ENCODE peak calls at places on chromosomes 12 and 14, in seven cellular contexts. D is heart left ventricle; E is transverse colon; P is neuronal stem cell; L is CD4-positive, alpha-beta memory T cell; V is neural progenitor cell; G is mucosa of descending colon. A is an unnamed sample. For H3K36me3, the result is how much of the 10 kb centered on the place peaks cover.

GRCh38 chr14:76926521-76927251 is 100.5 kb downstream of the LRRC74A start:
- DNase-seq in D (peak), E (no peak), P (no peak), L (peak), V (peak), G (no peak), A (no peak)

GRCh38 chr14:105395538-105395854 is 2.8 kb upstream of the TEX22 start:
- DNase-seq in D (peak), E (no peak), P (no peak), L (no peak), V (no peak), G (no peak), A (no peak)

GRCh38 chr12:80186727-80187217 is 87.4 kb downstream of the OTOGL start:
- DNase-seq in D (no peak), E (peak), P (peak), L (peak), V (peak), G (peak), A (peak)

GRCh38 chr12:116265361-116266128 is 11.9 kb downstream of the MED13L start:
- DNase-seq in D (no peak), E (no peak), P (no peak), L (no peak), V (no peak), G (no peak), A (no peak)

GRCh38 chr12:89461649-89462612 is 62.7 kb downstream of the GALNT4 start:
- DNase-seq in D (no peak), E (no peak), P (no peak), L (peak), V (peak), G (no peak), A (no peak)

GRCh38 chr14:94117856-94118255 is 7.3 kb downstream of the IFI27 start:
- DNase-seq in D (no peak), E (no peak), P (no peak), L (no peak), V (no peak), G (no peak), A (no peak)

GRCh38 chr14:105852378-105853088 is 326.1 kb downstream of the TMEM121 start:
- DNase-seq in D (no peak), E (peak), P (no peak), L (no peak), V (no peak), G (no peak), A (peak)

GRCh38 chr12:102573237-102573636 is 92.9 kb upstream of the IGF1 start:
- DNase-seq in D (no peak), E (no peak), P (no peak), L (no peak), V (no peak), G (no peak), A (no peak)

GRCh38 chr12:108581311-108582227 is 16.3 kb downstream of the TMEM119 start:
- DNase-seq in D (peak), E (no peak), P (no peak), L (no peak), V (no peak), G (no peak), A (no peak)

GRCh38 chr14:73753043-73753886 is 39.1 kb upstream of the PNMA1 start:
- DNase-seq in D (peak), E (peak), P (no peak), L (peak), V (no peak), G (peak), A (peak)

GRCh38 chr12:24039113-24039525 is 89.6 kb upstream of the SOX5 start:
- DNase-seq in D (no peak), E (no peak), P (no peak), L (no peak), V (no peak), G (no peak), A (no peak)

GRCh38 chr14:99322731-99323599 is 51.0 kb upstream of the BCL11B start:
- DNase-seq in D (no peak), E (no peak), P (no peak), L (no peak), V (no peak), G (no peak), A (no peak)

GRCh38 chr12:10398168-10398567 is 8.3 kb upstream of the KLRK1 start:
- DNase-seq in D (no peak), E (no peak), P (no peak), L (no peak), V (no peak), G (no peak), A (no peak)

GRCh38 chr12:98594050-98594853 is 766 bp downstream of the SLC25A3 start:
- DNase-seq in D (peak), E (peak), P (peak), L (no peak), V (peak), G (peak), A (no peak)

GRCh38 chr12:75660805-75661404 is 149.5 kb upstream of the KRR1 start:
- DNase-seq in D (no peak), E (no peak), P (no peak), L (no peak), V (no peak), G (no peak), A (peak)

GRCh38 chr12:10213168-10214130 is 772 bp downstream of the GABARAPL1 start:
- DNase-seq in D (peak), E (peak), P (no peak), L (peak), V (peak), G (peak), A (peak)

GRCh38 chr12:182381-182883 is 31.5 kb downstream of the SLC6A12 start:
- DNase-seq in D (peak), E (no peak), P (no peak), L (no peak), V (no peak), G (no peak), A (peak)

GRCh38 chr12:125871811-125872594 is 806.8 kb downstream of the AACS start:
- DNase-seq in D (peak), E (no peak), P (no peak), L (no peak), V (no peak), G (no peak), A (no peak)

GRCh38 chr14:71701990-71702389 is 230.2 kb upstream of the RGS6 start:
- DNase-seq in D (no peak), E (no peak), P (no peak), L (no peak), V (no peak), G (no peak), A (peak)

GRCh38 chr14:86541969-86542368 is 1012.0 kb downstream of the FLRT2 start:
- DNase-seq in D (no peak), E (no peak), P (no peak), L (no peak), V (no peak), G (no peak), A (no peak)

GRCh38 chr14:101250336-101250947 is 310.9 kb upstream of the DIO3 start:
- DNase-seq in D (no peak), E (no peak), P (no peak), L (no peak), V (no peak), G (no peak), A (no peak)

GRCh38 chr12:12551115-12551514 is 11.5 kb downstream of the DUSP16 start:
- DNase-seq in D (no peak), E (no peak), P (no peak), L (no peak), V (no peak), G (no peak), A (no peak)

GRCh38 chr14:20857630-20858261 is 33.4 kb upstream of the RNASE3 start:
- DNase-seq in D (peak), E (peak), P (peak), L (peak), V (peak), G (peak), A (peak)

GRCh38 chr12:754238-754816 is 1.9 kb downstream of the WNK1 start:
- DNase-seq in D (peak), E (no peak), P (no peak), L (no peak), V (peak), G (peak), A (no peak)

GRCh38 chr12:56520025-56520810 is 1.4 kb upstream of the RBMS2 start:
- DNase-seq in D (peak), E (no peak), P (no peak), L (no peak), V (no peak), G (no peak), A (no peak)

GRCh38 chr14:54685286-54685845 is 118.4 kb downstream of the SAMD4A start:
- DNase-seq in D (no peak), E (no peak), P (no peak), L (no peak), V (no peak), G (no peak), A (no peak)

GRCh38 chr12:54949041-54949721 is 35.4 kb downstream of the TESPA1 start:
- DNase-seq in D (no peak), E (no peak), P (no peak), L (no peak), V (no peak), G (no peak), A (no peak)
- H3K4me3 ChIP-seq in D (no peak), E (no peak), P (no peak), L (no peak), V (no peak), G (no peak), A (no peak)

DNA sequence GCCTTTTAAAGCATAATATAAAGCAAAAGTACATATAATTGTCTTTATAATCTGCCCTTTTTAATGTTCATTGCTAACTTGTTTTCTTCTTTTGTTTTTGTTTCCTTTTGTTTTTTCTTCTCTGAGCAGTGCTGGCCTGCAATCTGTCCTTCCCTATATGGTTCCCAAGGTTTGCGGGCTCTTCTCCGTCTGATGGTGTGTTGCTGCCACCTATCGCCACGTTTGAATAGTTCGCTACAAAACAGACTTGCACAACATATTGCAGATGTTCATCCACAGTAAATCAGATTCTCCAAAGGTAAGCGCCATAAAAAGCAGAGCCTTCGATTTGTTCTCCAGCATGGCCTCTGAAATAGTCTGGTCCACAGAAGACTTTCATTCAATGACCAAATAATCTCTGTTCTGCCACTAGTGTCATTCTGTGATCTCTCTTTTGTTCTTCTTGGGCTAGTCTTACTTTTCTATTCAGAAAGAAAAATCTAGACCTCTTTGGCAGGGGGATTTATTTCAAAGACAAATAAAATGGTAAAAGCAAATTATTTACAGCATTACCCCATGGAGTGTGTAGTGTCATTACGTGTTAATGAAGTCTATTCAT is 33.5 kb downstream of the C12orf50 start:
- DNase-seq in D (peak), E (peak), P (peak), L (peak), V (peak), G (peak), A (peak)
- H3K36me3 ChIP-seq in D (under half), E (under half), P (under half), L (under half), V (under half), G (under half), A (under half)

GRCh38 chr12:112977139-112977538 is 1.2 kb upstream of the OAS2 start:
- DNase-seq in D (no peak), E (no peak), P (no peak), L (no peak), V (no peak), G (no peak), A (no peak)

GRCh38 chr12:112978163-112979081 is at the start of gene OAS2:
- DNase-seq in D (peak), E (peak), P (no peak), L (peak), V (peak), G (peak), A (peak)

GRCh38 chr12:112979281-112979680 is 962 bp downstream of the OAS2 start:
- DNase-seq in D (peak), E (peak), P (no peak), L (peak), V (no peak), G (peak), A (no peak)

GRCh38 chr12:112977641-112978040 is 678 bp upstream of the OAS2 start:
- DNase-seq in D (no peak), E (no peak), P (no peak), L (no peak), V (no peak), G (no peak), A (no peak)

DNA sequence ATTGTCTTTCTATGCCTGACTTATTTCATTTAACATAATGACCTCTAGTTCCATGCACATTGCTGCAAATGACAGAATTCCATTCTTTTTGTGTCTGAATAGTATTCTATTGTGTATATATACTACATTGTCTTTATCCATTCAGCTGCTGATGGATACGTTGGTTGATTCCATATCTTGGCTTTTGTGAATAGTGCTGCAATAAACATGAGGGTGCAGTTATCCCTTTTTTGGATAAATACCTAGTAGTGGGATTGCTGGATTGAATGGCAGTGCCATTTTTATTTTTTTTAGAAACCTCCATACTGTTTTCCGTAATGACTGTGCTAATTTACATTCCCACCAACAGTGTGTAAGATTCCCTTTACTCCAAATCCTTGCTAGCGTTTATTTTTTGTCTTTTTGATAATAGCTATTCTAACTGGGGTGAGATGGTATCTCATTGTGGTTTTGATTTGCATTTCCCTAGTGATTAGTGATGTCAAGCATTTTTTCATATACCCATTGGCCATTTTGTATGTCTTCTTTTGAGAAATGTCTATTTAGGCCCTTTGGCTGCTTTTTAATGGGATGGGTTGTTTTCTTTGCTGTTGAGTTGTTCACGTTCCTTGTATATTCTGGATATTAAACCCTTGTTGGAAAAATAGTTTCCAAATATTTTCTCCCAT is 2.3 kb downstream of the OAS2 start:
- DNase-seq in D (no peak), E (no peak), P (no peak), L (peak), V (no peak), G (no peak), A (no peak)
- H3K4me3 ChIP-seq in D (peak), E (no peak), P (no peak), L (peak), V (no peak), G (no peak), A (no peak)

GRCh38 chr12:120720972-120721801 is 4.4 kb upstream of the ACADS start:
- DNase-seq in D (no peak), E (no peak), P (no peak), L (no peak), V (no peak), G (no peak), A (no peak)
- H3K36me3 ChIP-seq in D (half or more), E (under half), P (half or more), L (under half), V (under half), G (under half), A (half or more)

DNA sequence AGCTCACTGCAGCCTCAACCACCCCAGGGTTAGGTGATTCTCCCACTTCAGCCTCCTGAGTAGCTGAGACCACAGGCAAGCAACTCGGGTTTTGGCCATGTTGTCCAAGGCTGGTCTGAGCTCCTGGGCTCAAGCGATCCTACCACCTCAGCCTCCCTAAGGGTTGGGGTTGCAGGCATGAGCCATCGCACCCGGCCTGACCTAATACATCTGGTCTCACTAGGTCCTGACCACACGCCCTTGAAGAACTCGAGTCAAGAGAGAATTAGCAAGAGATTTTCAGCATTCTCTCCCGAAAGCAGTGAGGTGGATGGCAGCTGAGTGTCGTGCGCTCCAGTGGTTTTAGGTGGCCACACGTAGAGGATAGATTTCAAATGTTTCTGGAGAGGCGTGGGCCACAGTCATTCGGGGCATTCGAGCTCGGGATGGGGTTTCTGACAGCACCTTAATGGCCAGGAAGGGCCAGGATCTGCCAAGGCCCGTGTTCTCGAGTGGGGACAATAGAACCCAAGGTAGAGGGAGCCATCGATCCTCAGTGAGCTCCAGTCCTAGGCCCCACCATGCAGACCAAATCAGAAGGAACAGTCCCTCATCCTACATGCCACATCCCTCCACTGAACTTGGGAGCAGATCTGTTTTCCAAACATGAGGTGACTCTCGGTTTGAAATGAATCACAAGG is 193.1 kb downstream of the ALG10 start:
- DNase-seq in D (no peak), E (no peak), P (no peak), L (no peak), V (no peak), G (no peak), A (no peak)
- H3K4me3 ChIP-seq in D (no peak), E (no peak), P (no peak), L (no peak), V (no peak), G (no peak), A (no peak)

GRCh38 chr12:47782372-47782770 is 9.3 kb downstream of the SLC48A1 start:
- DNase-seq in D (no peak), E (no peak), P (no peak), L (no peak), V (no peak), G (no peak), A (no peak)
- H3K36me3 ChIP-seq in D (half or more), E (under half), P (under half), L (under half), V (under half), G (under half), A (half or more)